ENCODE peak calls at places on chromosomes 16 and 17, in ten cellular contexts. B is SK-N-SH; S is stimulated activated CD4-positive, alpha-beta T cell treated with anti-CD3 and anti-CD28 coated beads, Interleukin-1b, Interleukin-23, amount 100 ng/mL, for 1 hour; D is AG08396; C is NCI-H1105; M is neural progenitor cell; J is GM18507; A is T-helper 2 cell treated with Interferon-gamma antibody and Interleukin-4, amounts not matched to agents 5 μg/mL and 100 μg/mL, for 36 hours; W is COLO829; Y is adipocyte. V is an unnamed sample.

GRCh38 chr17:4604111-4604644 is 19.8 kb downstream of the SMTNL2 start:
- DNase-seq in B (peak; percentile 91), S (no peak), D (peak; percentile 54), C (peak; percentile 61), M (no peak), J (no peak), A (no peak), W (no peak), Y (peak; percentile 83), V (peak; percentile 5)

GRCh38 chr16:14487579-14487978 is 142.5 kb downstream of the PARN start:
- DNase-seq in B (peak; percentile 20), S (no peak), D (no peak), C (no peak), M (no peak), J (no peak), A (no peak), W (no peak), Y (no peak), V (no peak)

GRCh38 chr16:11379420-11379819 is 34.2 kb downstream of the RMI2 start:
- DNase-seq in B (no peak), S (no peak), D (no peak), C (no peak), M (no peak), J (no peak), A (peak; percentile 67), W (no peak), Y (no peak), V (no peak)

GRCh38 chr17:28174352-28175046 is 132.0 kb downstream of the NLK start:
- DNase-seq in B (no peak), S (no peak), D (no peak), C (no peak), M (no peak), J (no peak), A (peak; percentile 65), W (no peak), Y (no peak), V (no peak)

GRCh38 chr17:1119924-1120323 is 59.9 kb downstream of the ABR start:
- DNase-seq in B (no peak), S (no peak), D (no peak), C (no peak), M (no peak), J (no peak), A (no peak), W (no peak), Y (no peak), V (no peak)

GRCh38 chr17:41835214-41835799 is 725 bp downstream of the NT5C3B start:
- DNase-seq in B (no peak), S (no peak), D (peak; percentile 50), C (no peak), M (peak; percentile 25), J (no peak), A (no peak), W (no peak), Y (peak; percentile 49), V (no peak)

GRCh38 chr17:60391419-60392041 is 403 bp downstream of the USP32 start:
- DNase-seq in B (no peak), S (no peak), D (peak; percentile 14), C (no peak), M (peak; percentile 86), J (no peak), A (no peak), W (peak; percentile 13), Y (peak; percentile 87), V (no peak)

GRCh38 chr16:12907670-12908233 is 6.4 kb downstream of the SHISA9 start:
- DNase-seq in B (peak; percentile 38), S (no peak), D (no peak), C (no peak), M (peak; percentile 58), J (no peak), A (no peak), W (no peak), Y (no peak), V (no peak)

V was measured in C1 segment of cervical spinal cord.